ENCODE peak calls at places on chromosomes 13 and 19, in ten cellular contexts. One of them, this sample, is unnamed. For H3K36me3, the result is how much of the 10 kb centered on the place peaks cover.

GRCh38 chr19:31499281-31499680 is 150.0 kb upstream of the TSHZ3 start:
- DNase-seq in cardiac muscle cell: no peak
- DNase-seq in right atrium auricular region: no peak
- DNase-seq in GM23338: no peak
- DNase-seq in heart left ventricle: no peak
- DNase-seq in lower lobe of right lung: no peak
- DNase-seq in Peyer's patch: no peak
- DNase-seq in sigmoid colon: no peak
- DNase-seq in PC-9: no peak
- DNase-seq in fibroblast of lung: no peak
- DNase-seq in this sample: no peak

GRCh38 chr19:44712864-44713515 is 14.0 kb downstream of the CEACAM16 start:
- DNase-seq in cardiac muscle cell: no peak
- DNase-seq in right atrium auricular region: no peak
- DNase-seq in GM23338: peak
- DNase-seq in heart left ventricle: no peak
- DNase-seq in lower lobe of right lung: no peak
- DNase-seq in Peyer's patch: no peak
- DNase-seq in sigmoid colon: no peak
- DNase-seq in PC-9: peak
- DNase-seq in fibroblast of lung: no peak
- DNase-seq in this sample: no peak

GRCh38 chr13:95128045-95128643 is 173.1 kb downstream of the ABCC4 start:
- DNase-seq in cardiac muscle cell: no peak
- DNase-seq in right atrium auricular region: no peak
- DNase-seq in GM23338: no peak
- DNase-seq in heart left ventricle: no peak
- DNase-seq in lower lobe of right lung: no peak
- DNase-seq in Peyer's patch: no peak
- DNase-seq in sigmoid colon: no peak
- DNase-seq in PC-9: peak
- DNase-seq in fibroblast of lung: peak
- DNase-seq in this sample: no peak

GRCh38 chr13:73299787-73300186 is 241.0 kb downstream of the KLF5 start:
- DNase-seq in cardiac muscle cell: peak
- DNase-seq in right atrium auricular region: no peak
- DNase-seq in GM23338: no peak
- DNase-seq in heart left ventricle: no peak
- DNase-seq in lower lobe of right lung: no peak
- DNase-seq in Peyer's patch: no peak
- DNase-seq in sigmoid colon: no peak
- DNase-seq in PC-9: no peak
- DNase-seq in fibroblast of lung: peak
- DNase-seq in this sample: no peak

GRCh38 chr13:100636004-100636403 is 38.6 kb downstream of the TMTC4 start:
- DNase-seq in cardiac muscle cell: no peak
- DNase-seq in right atrium auricular region: no peak
- DNase-seq in GM23338: no peak
- DNase-seq in heart left ventricle: no peak
- DNase-seq in lower lobe of right lung: no peak
- DNase-seq in Peyer's patch: no peak
- DNase-seq in sigmoid colon: no peak
- DNase-seq in PC-9: no peak
- DNase-seq in fibroblast of lung: no peak
- DNase-seq in this sample: no peak

GRCh38 chr13:44974056-44974798 is 15.0 kb downstream of the NUFIP1 start:
- DNase-seq in cardiac muscle cell: peak
- DNase-seq in right atrium auricular region: peak
- DNase-seq in GM23338: no peak
- DNase-seq in heart left ventricle: peak
- DNase-seq in lower lobe of right lung: no peak
- DNase-seq in Peyer's patch: no peak
- DNase-seq in sigmoid colon: no peak
- DNase-seq in PC-9: no peak
- DNase-seq in fibroblast of lung: peak
- DNase-seq in this sample: no peak

GRCh38 chr19:40257096-40257517 is 28.0 kb downstream of the AKT2 start:
- DNase-seq in cardiac muscle cell: no peak
- DNase-seq in right atrium auricular region: no peak
- DNase-seq in GM23338: no peak
- DNase-seq in heart left ventricle: peak
- DNase-seq in lower lobe of right lung: no peak
- DNase-seq in Peyer's patch: no peak
- DNase-seq in sigmoid colon: no peak
- DNase-seq in PC-9: peak
- DNase-seq in fibroblast of lung: no peak
- DNase-seq in this sample: peak

GRCh38 chr19:39969681-39970423 is 1.1 kb upstream of the PSMC4 start:
- DNase-seq in cardiac muscle cell: no peak
- DNase-seq in right atrium auricular region: no peak
- DNase-seq in GM23338: no peak
- DNase-seq in heart left ventricle: no peak
- DNase-seq in lower lobe of right lung: no peak
- DNase-seq in Peyer's patch: no peak
- DNase-seq in sigmoid colon: no peak
- DNase-seq in PC-9: no peak
- DNase-seq in fibroblast of lung: no peak
- DNase-seq in this sample: no peak

GRCh38 chr19:17888260-17888659 is 16.5 kb downstream of the SLC5A5 start:
- DNase-seq in cardiac muscle cell: no peak
- DNase-seq in right atrium auricular region: no peak
- DNase-seq in GM23338: no peak
- DNase-seq in heart left ventricle: no peak
- DNase-seq in lower lobe of right lung: no peak
- DNase-seq in Peyer's patch: no peak
- DNase-seq in sigmoid colon: no peak
- DNase-seq in PC-9: no peak
- DNase-seq in fibroblast of lung: no peak
- DNase-seq in this sample: no peak

GRCh38 chr19:39247701-39248664 is 673 bp downstream of the IFNL4 start:
- DNase-seq in cardiac muscle cell: peak
- DNase-seq in right atrium auricular region: no peak
- DNase-seq in GM23338: peak
- DNase-seq in heart left ventricle: no peak
- DNase-seq in lower lobe of right lung: no peak
- DNase-seq in Peyer's patch: no peak
- DNase-seq in sigmoid colon: no peak
- DNase-seq in PC-9: no peak
- DNase-seq in fibroblast of lung: peak
- DNase-seq in this sample: no peak

GRCh38 chr13:49580980-49581680 is 4.2 kb downstream of the RCBTB1 start:
- DNase-seq in cardiac muscle cell: no peak
- DNase-seq in right atrium auricular region: no peak
- DNase-seq in GM23338: no peak
- DNase-seq in heart left ventricle: no peak
- DNase-seq in lower lobe of right lung: no peak
- DNase-seq in Peyer's patch: no peak
- DNase-seq in sigmoid colon: no peak
- DNase-seq in PC-9: no peak
- DNase-seq in fibroblast of lung: no peak
- DNase-seq in this sample: no peak

GRCh38 chr13:57631607-57632275 is at the start of gene PCDH17:
- DNase-seq in cardiac muscle cell: peak
- DNase-seq in right atrium auricular region: peak
- DNase-seq in GM23338: peak
- DNase-seq in heart left ventricle: peak
- DNase-seq in lower lobe of right lung: no peak
- DNase-seq in Peyer's patch: peak
- DNase-seq in sigmoid colon: no peak
- DNase-seq in PC-9: no peak
- DNase-seq in fibroblast of lung: peak
- DNase-seq in this sample: no peak

GRCh38 chr19:9917322-9917721 is 19.0 kb downstream of the OLFM2 start:
- DNase-seq in cardiac muscle cell: peak
- DNase-seq in right atrium auricular region: no peak
- DNase-seq in GM23338: peak
- DNase-seq in heart left ventricle: no peak
- DNase-seq in lower lobe of right lung: no peak
- DNase-seq in Peyer's patch: no peak
- DNase-seq in sigmoid colon: no peak
- DNase-seq in PC-9: no peak
- DNase-seq in fibroblast of lung: peak
- DNase-seq in this sample: no peak

GRCh38 chr13:24671367-24672117 is 8.7 kb upstream of the ATP12A start:
- DNase-seq in cardiac muscle cell: peak
- DNase-seq in right atrium auricular region: peak
- DNase-seq in GM23338: peak
- DNase-seq in heart left ventricle: no peak
- DNase-seq in lower lobe of right lung: no peak
- DNase-seq in Peyer's patch: no peak
- DNase-seq in sigmoid colon: peak
- DNase-seq in PC-9: peak
- DNase-seq in fibroblast of lung: peak
- DNase-seq in this sample: peak

GRCh38 chr19:43525836-43526771 is 897 bp downstream of the ETHE1 start:
- DNase-seq in cardiac muscle cell: no peak
- DNase-seq in right atrium auricular region: no peak
- DNase-seq in GM23338: peak
- DNase-seq in heart left ventricle: no peak
- DNase-seq in lower lobe of right lung: peak
- DNase-seq in Peyer's patch: peak
- DNase-seq in sigmoid colon: no peak
- DNase-seq in PC-9: no peak
- DNase-seq in fibroblast of lung: no peak
- DNase-seq in this sample: no peak

GRCh38 chr13:108621421-108621820 is 8.0 kb upstream of the MYO16 start:
- DNase-seq in cardiac muscle cell: no peak
- DNase-seq in right atrium auricular region: no peak
- DNase-seq in GM23338: no peak
- DNase-seq in heart left ventricle: no peak
- DNase-seq in lower lobe of right lung: no peak
- DNase-seq in Peyer's patch: no peak
- DNase-seq in sigmoid colon: no peak
- DNase-seq in PC-9: no peak
- DNase-seq in fibroblast of lung: no peak
- DNase-seq in this sample: peak

GRCh38 chr13:29835280-29836061 is 14.9 kb downstream of the UBL3 start:
- DNase-seq in cardiac muscle cell: no peak
- DNase-seq in right atrium auricular region: no peak
- DNase-seq in GM23338: peak
- DNase-seq in heart left ventricle: no peak
- DNase-seq in lower lobe of right lung: no peak
- DNase-seq in Peyer's patch: no peak
- DNase-seq in sigmoid colon: no peak
- DNase-seq in PC-9: no peak
- DNase-seq in fibroblast of lung: no peak
- DNase-seq in this sample: no peak
- TF ChIP-seq CTCF in cardiac muscle cell: no peak
- TF ChIP-seq CTCF in right atrium auricular region: no peak
- TF ChIP-seq CTCF in GM23338: peak
- TF ChIP-seq CTCF in heart left ventricle: no peak
- TF ChIP-seq CTCF in lower lobe of right lung: no peak
- TF ChIP-seq CTCF in Peyer's patch: no peak
- TF ChIP-seq CTCF in sigmoid colon: no peak
- TF ChIP-seq CTCF in PC-9: no peak
- TF ChIP-seq CTCF in fibroblast of lung: no peak
- TF ChIP-seq CTCF in this sample: no peak

DNA sequence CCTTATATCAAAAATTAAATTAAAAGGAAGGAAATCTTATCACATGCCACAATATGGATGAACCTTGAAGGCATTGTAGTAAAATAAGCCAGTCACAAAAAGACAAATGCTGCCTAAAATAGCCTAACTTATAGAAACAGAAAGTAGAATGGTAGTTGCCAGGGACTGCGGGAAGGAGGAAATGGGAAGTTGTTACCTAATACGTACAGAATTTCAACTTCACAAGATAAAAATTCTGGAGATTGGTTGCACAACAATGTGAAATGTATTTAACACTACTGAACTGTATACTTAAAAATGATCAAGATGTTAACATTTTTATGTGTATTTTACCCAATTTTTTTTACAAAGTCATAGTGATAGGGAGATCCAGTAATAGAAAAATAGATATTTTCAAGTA is 10.2 kb upstream of the N4BP2L2 start:
- DNase-seq in cardiac muscle cell: peak
- DNase-seq in right atrium auricular region: no peak
- DNase-seq in GM23338: no peak
- DNase-seq in heart left ventricle: no peak
- DNase-seq in lower lobe of right lung: no peak
- DNase-seq in Peyer's patch: no peak
- DNase-seq in sigmoid colon: no peak
- DNase-seq in PC-9: no peak
- DNase-seq in fibroblast of lung: no peak
- DNase-seq in this sample: no peak
- H3K36me3 ChIP-seq in cardiac muscle cell: under half
- H3K36me3 ChIP-seq in right atrium auricular region: under half
- H3K36me3 ChIP-seq in GM23338: under half
- H3K36me3 ChIP-seq in heart left ventricle: under half
- H3K36me3 ChIP-seq in lower lobe of right lung: under half
- H3K36me3 ChIP-seq in Peyer's patch: under half
- H3K36me3 ChIP-seq in sigmoid colon: under half
- H3K36me3 ChIP-seq in PC-9: under half
- H3K36me3 ChIP-seq in fibroblast of lung: under half
- H3K36me3 ChIP-seq in this sample: under half

GRCh38 chr19:15841875-15842569 is 26.6 kb upstream of the OR10H1 start:
- DNase-seq in cardiac muscle cell: no peak
- DNase-seq in right atrium auricular region: no peak
- DNase-seq in GM23338: no peak
- DNase-seq in heart left ventricle: no peak
- DNase-seq in lower lobe of right lung: no peak
- DNase-seq in Peyer's patch: no peak
- DNase-seq in sigmoid colon: no peak
- DNase-seq in PC-9: no peak
- DNase-seq in fibroblast of lung: no peak
- DNase-seq in this sample: no peak
- TF ChIP-seq CTCF in cardiac muscle cell: no peak
- TF ChIP-seq CTCF in right atrium auricular region: no peak
- TF ChIP-seq CTCF in GM23338: peak
- TF ChIP-seq CTCF in heart left ventricle: no peak
- TF ChIP-seq CTCF in lower lobe of right lung: no peak
- TF ChIP-seq CTCF in Peyer's patch: no peak
- TF ChIP-seq CTCF in sigmoid colon: no peak
- TF ChIP-seq CTCF in PC-9: peak
- TF ChIP-seq CTCF in fibroblast of lung: no peak
- TF ChIP-seq CTCF in this sample: no peak

DNA sequence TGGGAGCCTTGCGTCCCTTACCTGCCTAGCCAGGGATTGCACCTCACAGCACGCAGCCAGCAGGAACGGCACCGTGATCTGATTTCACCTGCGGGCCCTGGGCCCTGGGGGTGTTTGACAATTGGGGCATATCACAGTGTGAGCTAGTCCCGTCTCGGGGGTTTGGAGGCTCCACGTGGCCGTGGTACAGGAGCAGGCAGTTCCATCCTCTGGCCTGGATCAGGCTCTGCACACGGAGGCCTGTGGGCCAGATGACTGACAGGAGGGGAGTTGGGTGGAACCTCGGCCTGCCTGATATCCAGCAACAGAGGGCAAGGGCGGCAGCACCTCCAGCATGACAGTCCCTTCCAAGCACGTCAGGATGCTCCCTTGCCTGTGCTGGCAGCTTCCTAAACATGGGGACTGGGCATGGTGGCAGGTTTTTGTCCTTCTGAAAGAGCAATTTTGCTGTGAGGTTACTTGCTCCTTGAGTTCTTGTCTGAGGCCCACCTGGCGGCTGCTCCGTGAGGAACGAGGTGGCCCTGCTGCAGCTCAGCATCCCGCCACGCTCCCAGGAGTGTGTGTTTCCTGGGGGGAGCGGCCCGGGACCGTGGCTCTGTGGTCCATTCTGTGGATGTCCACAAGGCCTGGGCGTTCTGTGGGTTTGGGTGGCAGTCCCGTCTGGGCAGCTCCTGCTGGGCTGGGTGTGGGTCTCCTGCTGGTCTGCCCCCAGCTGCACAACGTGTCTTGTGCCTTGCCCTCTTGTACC is 6.3 kb upstream of the RPS15 start:
- DNase-seq in cardiac muscle cell: no peak
- DNase-seq in right atrium auricular region: no peak
- DNase-seq in GM23338: no peak
- DNase-seq in heart left ventricle: no peak
- DNase-seq in lower lobe of right lung: no peak
- DNase-seq in Peyer's patch: no peak
- DNase-seq in sigmoid colon: no peak
- DNase-seq in PC-9: no peak
- DNase-seq in fibroblast of lung: no peak
- DNase-seq in this sample: no peak
- H3K36me3 ChIP-seq in cardiac muscle cell: under half
- H3K36me3 ChIP-seq in right atrium auricular region: half or more
- H3K36me3 ChIP-seq in GM23338: under half
- H3K36me3 ChIP-seq in heart left ventricle: half or more
- H3K36me3 ChIP-seq in lower lobe of right lung: half or more
- H3K36me3 ChIP-seq in Peyer's patch: under half
- H3K36me3 ChIP-seq in sigmoid colon: half or more
- H3K36me3 ChIP-seq in PC-9: under half
- H3K36me3 ChIP-seq in fibroblast of lung: under half
- H3K36me3 ChIP-seq in this sample: under half